ENCODE peak calls at places on chromosomes 4 and X, in six cellular contexts. O is T-helper 2 cell; M is endothelial cell; X is NCI-H345; K is GM13977; A is stimulated activated CD4-positive, alpha-beta T cell treated with anti-CD3 and anti-CD28 coated beads, TNF-alpha, amount 100 ng/mL, for 4 hours. T is an unnamed sample.

GRCh38 chr4:143692241-143692640 is 8.2 kb downstream of the FREM3 start:
- DNase-seq in O (no peak), M (no peak), X (no peak), K (no peak), A (no peak), T (no peak)

GRCh38 chrX:84501798-84502628 is at the start of gene HDX:
- DNase-seq in O (peak; percentile 79), M (peak; percentile 73), X (peak; percentile 86), K (peak; percentile 36), A (peak; percentile 38), T (peak; percentile 85)

GRCh38 chrX:13266641-13267420 is 53.0 kb downstream of the ATXN3L start:
- DNase-seq in O (no peak), M (no peak), X (no peak), K (no peak), A (no peak), T (no peak)

GRCh38 chr4:75490155-75490554 is 24.0 kb downstream of the RCHY1 start:
- DNase-seq in O (no peak), M (no peak), X (peak; percentile 0), K (no peak), A (no peak), T (peak; percentile 42)

GRCh38 chrX:17833954-17834353 is 27.1 kb downstream of the RAI2 start:
- DNase-seq in O (no peak), M (no peak), X (no peak), K (no peak), A (no peak), T (no peak)

GRCh38 chrX:94057385-94057784 is 383.4 kb downstream of the FAM133A start:
- DNase-seq in O (no peak), M (no peak), X (no peak), K (no peak), A (no peak), T (peak; percentile 48)

GRCh38 chr4:72665376-72665978 is 96.5 kb upstream of the ADAMTS3 start:
- DNase-seq in O (no peak), M (no peak), X (no peak), K (no peak), A (no peak), T (no peak)

GRCh38 chr4:85953651-85954018 is 406.2 kb downstream of the MAPK10 start:
- DNase-seq in O (no peak), M (no peak), X (no peak), K (no peak), A (no peak), T (peak; percentile 68)

GRCh38 chr4:33381806-33382205 is 2661.6 kb downstream of the PCDH7 start:
- DNase-seq in O (no peak), M (no peak), X (peak; percentile 64), K (no peak), A (no peak), T (peak; percentile 53)

GRCh38 chr4:47749858-47750257 is 88.0 kb downstream of the CORIN start:
- DNase-seq in O (no peak), M (no peak), X (no peak), K (no peak), A (no peak), T (no peak)

GRCh38 chr4:95107635-95108034 is 349.9 kb downstream of the BMPR1B start:
- DNase-seq in O (no peak), M (no peak), X (no peak), K (no peak), A (no peak), T (no peak)

GRCh38 chr4:87973283-87974169 is 2.0 kb upstream of the SPP1 start:
- DNase-seq in O (peak; percentile 31), M (peak; percentile 56), X (peak; percentile 67), K (peak; percentile 30), A (no peak), T (peak; percentile 73)

GRCh38 chr4:6008092-6008551 is 10.1 kb downstream of the C4orf50 start:
- DNase-seq in O (peak; percentile 30), M (peak; percentile 70), X (no peak), K (no peak), A (no peak), T (no peak)

GRCh38 chr4:2269618-2270163 is 7.8 kb upstream of the MXD4 start:
- DNase-seq in O (no peak), M (no peak), X (no peak), K (no peak), A (no peak), T (no peak)

T was measured in H4.